ENCODE peak calls at places on chromosomes 7 and 10, in nine cellular contexts. M is NB4; R is endothelial cell; O is AG04449; J is HFF-Myc; G is CD4-positive, alpha-beta T cell; Q is thoracic aorta; H is PC-9; I is neural crest cell. T is an unnamed sample.

GRCh38 chr10:124703778-124704427 is 40.3 kb downstream of the FAM53B start:
- DNase-seq in J (no peak), H (no peak), G (no peak), R (no peak), Q (no peak), M (no peak), I (no peak), O (no peak), T (no peak)

GRCh38 chr7:39746162-39746782 is 122.9 kb downstream of the RALA start:
- DNase-seq in M (peak; percentile 76), I (peak; percentile 70), R (peak; percentile 80), G (peak; percentile 50), O (no peak), J (peak; percentile 78), Q (peak; percentile 31), H (peak; percentile 73), T (no peak)

GRCh38 chr10:116403740-116404250 is 23.9 kb upstream of the PNLIPRP3 start:
- DNase-seq in R (no peak), Q (no peak), O (no peak), G (no peak), J (peak; percentile 25), H (no peak), M (no peak), I (no peak), T (no peak)

GRCh38 chr10:2917926-2918325 is 149.4 kb upstream of the PFKP start:
- DNase-seq in G (no peak), R (no peak), I (no peak), J (no peak), M (no peak), Q (no peak), H (no peak), O (no peak), T (no peak)

GRCh38 chr10:102312683-102313082 is 67.4 kb downstream of the GBF1 start:
- DNase-seq in H (no peak), R (no peak), G (no peak), I (no peak), M (no peak), Q (no peak), J (no peak), O (no peak), T (no peak)

GRCh38 chr10:29590598-29591415 is 44.0 kb downstream of the SVIL start:
- DNase-seq in O (peak; percentile 60), J (peak; percentile 29), Q (no peak), H (no peak), R (no peak), M (peak; percentile 54), G (no peak), I (no peak), T (no peak)

GRCh38 chr7:24050991-24051529 is 232.9 kb upstream of the NPY start:
- DNase-seq in J (no peak), M (no peak), R (no peak), G (no peak), H (no peak), I (no peak), O (no peak), Q (no peak), T (no peak)

GRCh38 chr10:48523820-48524758 is 80.8 kb downstream of the ARHGAP22 start:
- DNase-seq in H (peak; percentile 38), J (no peak), O (no peak), G (no peak), M (no peak), Q (no peak), R (peak; percentile 55), I (peak; percentile 50), T (no peak)

GRCh38 chr7:79287976-79288375 is 165.5 kb downstream of the MAGI2 start:
- DNase-seq in Q (no peak), O (no peak), J (no peak), G (no peak), M (no peak), R (no peak), I (no peak), H (no peak), T (no peak)

DNA sequence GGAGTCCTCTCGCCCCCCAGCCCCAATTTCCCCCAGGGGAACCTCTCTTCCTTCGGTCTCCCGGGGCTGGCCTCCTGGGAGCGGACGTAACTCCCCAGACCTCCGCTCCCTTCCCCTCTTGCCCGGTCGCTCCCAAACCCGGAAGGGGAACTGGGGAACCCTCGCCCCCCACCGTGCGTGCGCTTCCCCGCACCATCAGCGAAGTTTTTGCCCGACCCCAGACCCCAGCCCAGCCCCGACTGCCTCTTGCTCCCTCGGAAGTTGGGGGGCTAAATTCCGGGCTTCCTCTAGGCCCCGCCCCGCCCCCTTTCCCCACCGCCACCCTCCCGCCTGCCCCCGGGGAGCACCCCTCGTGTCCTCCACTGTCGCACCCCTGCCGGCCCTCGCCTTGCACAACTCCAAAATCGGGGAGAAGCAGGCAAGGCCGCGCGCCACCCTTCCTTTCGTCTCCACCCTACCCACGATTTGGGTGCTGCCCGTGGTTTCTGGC is 447 bp downstream of the GNB2 start:
- DNase-seq in I (no peak), H (no peak), G (no peak), R (no peak), O (no peak), Q (no peak), J (no peak), M (peak; percentile 87), T (no peak)
- TF ChIP-seq CTCF in I (no peak), H (no peak), G (no peak), R (no peak), O (no peak), Q (no peak), J (no peak), M (no peak), T (no peak)

GRCh38 chr10:78428579-78428978 is 394.9 kb downstream of the RPS24 start:
- DNase-seq in O (no peak), R (no peak), J (no peak), H (no peak), Q (no peak), I (no peak), M (no peak), G (no peak), T (no peak)

GRCh38 chr10:78426181-78426580 is 392.5 kb downstream of the RPS24 start:
- DNase-seq in J (no peak), Q (no peak), G (no peak), R (no peak), M (no peak), I (no peak), O (no peak), H (no peak), T (no peak)

GRCh38 chr10:78427497-78428031 is 393.9 kb downstream of the RPS24 start:
- DNase-seq in Q (no peak), I (no peak), J (no peak), G (no peak), O (no peak), H (no peak), R (no peak), M (no peak), T (no peak)

GRCh38 chr10:78420946-78421732 is 387.5 kb downstream of the RPS24 start:
- DNase-seq in O (no peak), J (no peak), H (no peak), Q (no peak), M (no peak), G (no peak), R (no peak), I (no peak), T (no peak)

DNA sequence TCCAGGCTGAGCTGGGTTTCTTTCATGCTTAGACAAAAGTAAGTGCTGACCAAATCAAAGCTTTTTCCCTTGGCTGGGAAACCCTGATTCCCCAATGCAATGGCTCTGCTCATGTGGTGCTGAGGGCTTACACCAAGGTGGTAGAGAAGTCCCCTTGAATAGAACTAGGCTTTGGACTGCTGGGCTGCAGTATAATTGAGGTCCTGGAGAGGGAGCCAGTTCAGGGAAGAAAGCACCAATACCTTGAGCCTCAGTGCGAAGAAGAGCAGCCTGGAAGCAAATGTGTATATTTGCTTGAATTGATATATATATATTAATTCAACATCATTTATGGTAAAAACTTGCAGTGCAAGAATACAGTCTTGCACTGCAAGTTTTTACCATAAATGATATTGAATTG is 391.1 kb downstream of the RPS24 start:
- DNase-seq in H (no peak), G (no peak), M (peak; percentile 45), I (no peak), O (no peak), R (no peak), Q (no peak), J (no peak), T (no peak)
- TF ChIP-seq CTCF in H (peak; percentile 59), G (no peak), M (peak; percentile 52), I (peak; percentile 45), O (peak; percentile 17), R (peak; percentile 32), Q (no peak), J (peak; percentile 38), T (peak; percentile 63)

GRCh38 chr7:108973075-108973474 is 403.4 kb downstream of the DNAJB9 start:
- DNase-seq in O (no peak), Q (no peak), M (peak; percentile 24), R (peak; percentile 11), G (no peak), I (no peak), J (no peak), H (no peak), T (no peak)
- TF ChIP-seq CTCF in O (no peak), Q (no peak), M (no peak), R (no peak), G (no peak), I (peak; percentile 71), J (no peak), H (peak; percentile 49), T (peak; percentile 59)

DNA sequence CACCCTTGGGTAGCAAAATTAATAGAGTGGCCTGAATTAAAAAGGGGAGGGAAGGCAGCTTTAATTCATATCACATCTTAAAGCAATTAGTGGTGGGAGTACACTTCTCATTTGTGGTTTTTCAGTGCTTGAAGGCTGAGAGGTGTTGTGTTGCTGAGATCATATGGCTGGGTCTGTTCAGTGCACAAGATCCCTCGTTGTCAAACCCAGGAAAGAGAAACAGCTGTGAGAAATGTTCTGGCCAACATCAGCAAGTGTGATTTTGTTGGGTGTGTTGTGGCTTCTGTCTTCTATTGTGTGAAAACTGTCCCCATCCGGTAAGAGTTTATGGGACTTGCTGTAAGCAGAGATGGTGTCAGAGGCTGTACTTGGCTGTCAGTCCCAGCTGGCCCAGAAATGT is 197.9 kb upstream of the BMPER start:
- DNase-seq in O (no peak), Q (no peak), G (no peak), H (no peak), I (no peak), M (no peak), J (peak; percentile 31), R (no peak), T (no peak)
- TF ChIP-seq CTCF in O (no peak), Q (no peak), G (no peak), H (no peak), I (no peak), M (no peak), J (no peak), R (no peak), T (no peak)

GRCh38 chr10:69123306-69123746 is 652 bp upstream of the VPS26A start:
- DNase-seq in R (peak; percentile 54), J (peak; percentile 26), Q (peak; percentile 15), O (no peak), I (no peak), M (no peak), H (no peak), G (no peak), T (no peak)
- TF ChIP-seq CTCF in R (no peak), J (no peak), Q (no peak), O (no peak), I (no peak), M (no peak), H (no peak), G (no peak), T (peak; percentile 75)